ENCODE peak calls at places on chromosomes 12 and 14, in four cellular contexts. O, M, S and B are unnamed samples.

GRCh38 chr14:24349742-24350141 is 10.0 kb upstream of the RIPK3 start:
- DNase-seq in M (no peak), S (no peak), O (no peak), B (no peak)

GRCh38 chr12:44503329-44503728 is 372.8 kb downstream of the NELL2 start:
- DNase-seq in M (no peak), S (no peak), O (no peak), B (no peak)

GRCh38 chr12:45587042-45587441 is 142.5 kb upstream of the ARID2 start:
- DNase-seq in S (no peak), O (no peak), M (no peak), B (no peak)

GRCh38 chr14:100872641-100873071 is 30.9 kb downstream of the RTL1 start:
- DNase-seq in S (peak), M (no peak), O (no peak), B (no peak)

GRCh38 chr14:48536318-48536717 is 860.9 kb upstream of the MDGA2 start:
- DNase-seq in O (no peak), M (no peak), S (no peak), B (no peak)

GRCh38 chr12:74171478-74171909 is 366.1 kb upstream of the ATXN7L3B start:
- DNase-seq in M (no peak), S (no peak), O (no peak), B (no peak)

GRCh38 chr12:21615441-21615840 is 10.8 kb upstream of the GYS2 start:
- DNase-seq in S (no peak), O (no peak), M (no peak), B (peak)

GRCh38 chr14:87888136-87888999 is 104.6 kb downstream of the GALC start:
- DNase-seq in O (no peak), M (peak), S (no peak), B (peak)

GRCh38 chr12:131282292-131283080 is 328.8 kb downstream of the ADGRD1 start:
- DNase-seq in M (no peak), S (no peak), O (no peak), B (no peak)

GRCh38 chr12:57834086-57834876 is 12.2 kb downstream of the CTDSP2 start:
- DNase-seq in O (no peak), M (peak), S (no peak), B (no peak)

GRCh38 chr12:32051511-32052299 is 54.9 kb upstream of the BICD1 start:
- DNase-seq in O (no peak), M (no peak), S (peak), B (peak)

GRCh38 chr14:65356327-65356836 is 56.1 kb upstream of the FUT8 start:
- DNase-seq in O (no peak), M (no peak), S (peak), B (peak)

GRCh38 chr12:107134558-107134957 is 41.2 kb upstream of the CRY1 start:
- DNase-seq in S (no peak), O (peak), M (peak), B (no peak)

GRCh38 chr14:66070542-66071319 is 415.4 kb upstream of the CCDC196 start:
- DNase-seq in M (peak), O (peak), S (no peak), B (no peak)

GRCh38 chr14:101055106-101055662 is 151.7 kb upstream of the RTL1 start:
- DNase-seq in M (no peak), O (no peak), S (no peak), B (no peak)

GRCh38 chr12:79601908-79602307 is 88.9 kb downstream of the PAWR start:
- DNase-seq in M (no peak), O (no peak), S (no peak), B (no peak)

GRCh38 chr12:105245291-105245690 is 9.3 kb upstream of the APPL2 start:
- DNase-seq in O (no peak), S (no peak), M (no peak), B (no peak)

GRCh38 chr12:116916714-116917114 is 6.0 kb downstream of the FBXW8 start:
- DNase-seq in S (peak), M (no peak), O (peak), B (peak)

GRCh38 chr12:120758798-120759590 is 33.4 kb downstream of the ACADS start:
- DNase-seq in M (no peak), S (no peak), O (no peak), B (no peak)

GRCh38 chr14:46197856-46198255 is 453.7 kb downstream of the RPL10L start:
- DNase-seq in M (no peak), S (peak), O (no peak), B (no peak)

GRCh38 chr14:93045211-93045674 is 70.5 kb downstream of the ITPK1 start:
- DNase-seq in O (no peak), M (no peak), S (no peak), B (no peak)

GRCh38 chr14:102903889-102904512 is 18.5 kb upstream of the AMN start:
- DNase-seq in S (no peak), M (no peak), O (no peak), B (no peak)

GRCh38 chr14:104240426-104241157 is 102.2 kb downstream of the KIF26A start:
- DNase-seq in M (peak), S (no peak), O (no peak), B (no peak)

GRCh38 chr14:56331815-56332214 is 213.6 kb downstream of the PELI2 start:
- DNase-seq in M (peak), S (peak), O (no peak), B (no peak)

GRCh38 chr14:67566908-67567307 is 33.2 kb downstream of the PIGH start:
- DNase-seq in M (no peak), O (no peak), S (no peak), B (no peak)

GRCh38 chr12:9674226-9674590 is 4.7 kb downstream of the CLEC2D start:
- DNase-seq in M (no peak), O (no peak), S (no peak), B (no peak)

GRCh38 chr14:39406560-39406959 is 25.7 kb downstream of the FBXO33 start:
- DNase-seq in O (no peak), M (no peak), S (no peak), B (no peak)

GRCh38 chr12:55963760-55964159 is 2.1 kb downstream of the PMEL start:
- DNase-seq in S (no peak), O (no peak), M (no peak), B (no peak)

GRCh38 chr14:32709072-32709471 is 229.6 kb upstream of the NPAS3 start:
- DNase-seq in M (no peak), O (no peak), S (peak), B (peak)

GRCh38 chr12:130960787-130961186 is 7.1 kb downstream of the ADGRD1 start:
- DNase-seq in M (no peak), S (no peak), O (no peak), B (no peak)

GRCh38 chr14:99677231-99677891 is 6.7 kb upstream of the CYP46A1 start:
- DNase-seq in M (no peak), S (peak), O (no peak), B (no peak)

GRCh38 chr14:91496790-91497189 is 13.3 kb downstream of the PPP4R3A start:
- DNase-seq in M (no peak), O (no peak), S (no peak), B (no peak)

GRCh38 chr12:52260351-52261210 is 13.9 kb upstream of the KRT86 start:
- DNase-seq in O (no peak), S (peak), M (no peak), B (no peak)

GRCh38 chr12:1518763-1519516 is 75.4 kb downstream of the FBXL14 start:
- DNase-seq in M (peak), O (no peak), S (peak), B (peak)

GRCh38 chr12:4909734-4910501 is at the start of gene KCNA1:
- DNase-seq in S (peak), M (peak), O (no peak), B (no peak)

GRCh38 chr14:22226381-22226780 is 362.6 kb downstream of the DAD1 start:
- DNase-seq in M (no peak), O (no peak), S (no peak), B (peak)